ENCODE peak calls at places on chromosomes 6 and 20, in four cellular contexts. A, E, M and W are unnamed samples.
A peak's percentile ranks its signal among the peaks of the same experiment; 100 is the strongest.

GRCh38 chr20:57400821-57401564 is 9.8 kb downstream of the RBM38 start:
- DNase-seq in A (no peak), E (no peak), M (no peak), W (no peak)

GRCh38 chr20:63974402-63975200 is 4.8 kb downstream of the SAMD10 start:
- DNase-seq in A (no peak), E (no peak), M (no peak), W (no peak)

GRCh38 chr20:36408219-36408618 is 102.1 kb downstream of the DLGAP4 start:
- DNase-seq in A (peak; percentile 20), E (no peak), M (peak; percentile 62), W (no peak)

GRCh38 chr6:108896111-108896661 is 48.0 kb downstream of the ARMC2 start:
- DNase-seq in A (no peak), E (no peak), M (peak; percentile 94), W (no peak)

GRCh38 chr6:73388800-73389512 is 5.7 kb upstream of the DDX43 start:
- DNase-seq in A (peak; percentile 16), E (peak; percentile 78), M (peak; percentile 72), W (peak; percentile 58)

GRCh38 chr20:38610521-38610920 is 8.9 kb downstream of the ARHGAP40 start:
- DNase-seq in A (no peak), E (no peak), M (peak; percentile 25), W (no peak)

GRCh38 chr20:61120595-61121515 is 131.2 kb upstream of the CDH4 start:
- DNase-seq in A (peak; percentile 20), E (peak; percentile 49), M (peak; percentile 36), W (peak; percentile 55)

GRCh38 chr6:108653864-108654402 is 93.2 kb downstream of the FOXO3 start:
- DNase-seq in A (peak; percentile 27), E (peak; percentile 90), M (peak; percentile 84), W (no peak)

GRCh38 chr20:19252670-19253120 is 40.3 kb downstream of the SLC24A3 start:
- DNase-seq in A (no peak), E (no peak), M (peak; percentile 74), W (no peak)

GRCh38 chr6:15876406-15876805 is 213.6 kb upstream of the DTNBP1 start:
- DNase-seq in A (no peak), E (no peak), M (peak; percentile 29), W (no peak)

GRCh38 chr6:30979690-30980089 is 3.8 kb upstream of the MUC21 start:
- DNase-seq in A (no peak), E (no peak), M (no peak), W (no peak)

GRCh38 chr20:40463171-40463570 is 225.9 kb downstream of the MAFB start:
- DNase-seq in A (no peak), E (no peak), M (no peak), W (no peak)

GRCh38 chr6:46090115-46091079 is 39.4 kb upstream of the ENPP4 start:
- DNase-seq in A (peak; percentile 63), E (no peak), M (peak; percentile 69), W (peak; percentile 61)

GRCh38 chr20:62638680-62639406 is 3.5 kb upstream of the SLCO4A1 start:
- DNase-seq in A (no peak), E (no peak), M (no peak), W (no peak)

GRCh38 chr6:2749972-2750600 is 636 bp downstream of the MYLK4 start:
- DNase-seq in A (peak; percentile 61), E (no peak), M (peak; percentile 79), W (peak; percentile 80)

GRCh38 chr20:50070361-50070760 is 42.6 kb downstream of the UBE2V1 start:
- DNase-seq in A (no peak), E (no peak), M (no peak), W (no peak)

GRCh38 chr6:170516783-170517616 is 36.1 kb downstream of the PSMB1 start:
- DNase-seq in A (peak; percentile 33), E (no peak), M (peak; percentile 83), W (peak; percentile 34)